ENCODE peak calls at places on chromosomes 6 and 20, in ten cellular contexts. One of them, this sample, is unnamed.

GRCh38 chr6:125245523-125246264 is 56.1 kb downstream of the HDDC2 start:
- DNase-seq in stimulated activated CD4-positive, alpha-beta T cell treated with anti-CD3 and anti-CD28 coated beads, Interleukin-15, amount 100 ng/mL, for 24 hours: no peak
- DNase-seq in NCI-H2081: peak
- DNase-seq in colonic mucosa: peak
- DNase-seq in H54: no peak
- DNase-seq in amygdala: no peak
- DNase-seq in CD8-positive, alpha-beta T cell: no peak
- DNase-seq in BE2C: no peak
- DNase-seq in germinal center: no peak
- DNase-seq in suprapubic skin: no peak
- DNase-seq in this sample: no peak

GRCh38 chr20:41454250-41454649 is 87.6 kb upstream of the EMILIN3 start:
- DNase-seq in stimulated activated CD4-positive, alpha-beta T cell treated with anti-CD3 and anti-CD28 coated beads, Interleukin-15, amount 100 ng/mL, for 24 hours: no peak
- DNase-seq in NCI-H2081: no peak
- DNase-seq in colonic mucosa: no peak
- DNase-seq in H54: no peak
- DNase-seq in amygdala: no peak
- DNase-seq in CD8-positive, alpha-beta T cell: no peak
- DNase-seq in BE2C: no peak
- DNase-seq in germinal center: no peak
- DNase-seq in suprapubic skin: no peak
- DNase-seq in this sample: no peak

GRCh38 chr20:14178952-14179351 is 158.5 kb downstream of the FLRT3 start:
- DNase-seq in stimulated activated CD4-positive, alpha-beta T cell treated with anti-CD3 and anti-CD28 coated beads, Interleukin-15, amount 100 ng/mL, for 24 hours: no peak
- DNase-seq in NCI-H2081: no peak
- DNase-seq in colonic mucosa: no peak
- DNase-seq in H54: no peak
- DNase-seq in amygdala: no peak
- DNase-seq in CD8-positive, alpha-beta T cell: no peak
- DNase-seq in BE2C: no peak
- DNase-seq in germinal center: no peak
- DNase-seq in suprapubic skin: no peak
- DNase-seq in this sample: no peak

GRCh38 chr6:131547524-131547923 is 25.5 kb upstream of the ARG1 start:
- DNase-seq in stimulated activated CD4-positive, alpha-beta T cell treated with anti-CD3 and anti-CD28 coated beads, Interleukin-15, amount 100 ng/mL, for 24 hours: no peak
- DNase-seq in NCI-H2081: no peak
- DNase-seq in colonic mucosa: no peak
- DNase-seq in H54: no peak
- DNase-seq in amygdala: no peak
- DNase-seq in CD8-positive, alpha-beta T cell: no peak
- DNase-seq in BE2C: no peak
- DNase-seq in germinal center: no peak
- DNase-seq in suprapubic skin: no peak
- DNase-seq in this sample: no peak

GRCh38 chr6:106574729-106575458 is 54.4 kb downstream of the RTN4IP1 start:
- DNase-seq in stimulated activated CD4-positive, alpha-beta T cell treated with anti-CD3 and anti-CD28 coated beads, Interleukin-15, amount 100 ng/mL, for 24 hours: no peak
- DNase-seq in NCI-H2081: peak
- DNase-seq in colonic mucosa: no peak
- DNase-seq in H54: peak
- DNase-seq in amygdala: peak
- DNase-seq in CD8-positive, alpha-beta T cell: no peak
- DNase-seq in BE2C: no peak
- DNase-seq in germinal center: no peak
- DNase-seq in suprapubic skin: no peak
- DNase-seq in this sample: no peak

GRCh38 chr6:135163440-135163738 is 17.7 kb upstream of the MYB start:
- DNase-seq in stimulated activated CD4-positive, alpha-beta T cell treated with anti-CD3 and anti-CD28 coated beads, Interleukin-15, amount 100 ng/mL, for 24 hours: peak
- DNase-seq in NCI-H2081: no peak
- DNase-seq in colonic mucosa: no peak
- DNase-seq in H54: no peak
- DNase-seq in amygdala: no peak
- DNase-seq in CD8-positive, alpha-beta T cell: peak
- DNase-seq in BE2C: no peak
- DNase-seq in germinal center: peak
- DNase-seq in suprapubic skin: no peak
- DNase-seq in this sample: no peak

GRCh38 chr20:25364180-25364788 is 26.4 kb downstream of the ABHD12 start:
- DNase-seq in stimulated activated CD4-positive, alpha-beta T cell treated with anti-CD3 and anti-CD28 coated beads, Interleukin-15, amount 100 ng/mL, for 24 hours: no peak
- DNase-seq in NCI-H2081: no peak
- DNase-seq in colonic mucosa: no peak
- DNase-seq in H54: no peak
- DNase-seq in amygdala: no peak
- DNase-seq in CD8-positive, alpha-beta T cell: no peak
- DNase-seq in BE2C: no peak
- DNase-seq in germinal center: no peak
- DNase-seq in suprapubic skin: no peak
- DNase-seq in this sample: no peak

GRCh38 chr6:168194732-168195565 is 115.9 kb upstream of the FRMD1 start:
- DNase-seq in stimulated activated CD4-positive, alpha-beta T cell treated with anti-CD3 and anti-CD28 coated beads, Interleukin-15, amount 100 ng/mL, for 24 hours: no peak
- DNase-seq in NCI-H2081: no peak
- DNase-seq in colonic mucosa: no peak
- DNase-seq in H54: no peak
- DNase-seq in amygdala: no peak
- DNase-seq in CD8-positive, alpha-beta T cell: no peak
- DNase-seq in BE2C: no peak
- DNase-seq in germinal center: no peak
- DNase-seq in suprapubic skin: peak
- DNase-seq in this sample: no peak

GRCh38 chr20:51583499-51583898 is 41.0 kb upstream of the NFATC2 start:
- DNase-seq in stimulated activated CD4-positive, alpha-beta T cell treated with anti-CD3 and anti-CD28 coated beads, Interleukin-15, amount 100 ng/mL, for 24 hours: no peak
- DNase-seq in NCI-H2081: peak
- DNase-seq in colonic mucosa: no peak
- DNase-seq in H54: no peak
- DNase-seq in amygdala: no peak
- DNase-seq in CD8-positive, alpha-beta T cell: no peak
- DNase-seq in BE2C: no peak
- DNase-seq in germinal center: no peak
- DNase-seq in suprapubic skin: no peak
- DNase-seq in this sample: no peak

GRCh38 chr20:3818155-3819151 is 1.9 kb upstream of the AP5S1 start:
- DNase-seq in stimulated activated CD4-positive, alpha-beta T cell treated with anti-CD3 and anti-CD28 coated beads, Interleukin-15, amount 100 ng/mL, for 24 hours: peak
- DNase-seq in NCI-H2081: peak
- DNase-seq in colonic mucosa: peak
- DNase-seq in H54: peak
- DNase-seq in amygdala: peak
- DNase-seq in CD8-positive, alpha-beta T cell: no peak
- DNase-seq in BE2C: peak
- DNase-seq in germinal center: no peak
- DNase-seq in suprapubic skin: no peak
- DNase-seq in this sample: no peak

GRCh38 chr20:25042531-25043498 is 15.1 kb downstream of the ACSS1 start:
- DNase-seq in stimulated activated CD4-positive, alpha-beta T cell treated with anti-CD3 and anti-CD28 coated beads, Interleukin-15, amount 100 ng/mL, for 24 hours: peak
- DNase-seq in NCI-H2081: no peak
- DNase-seq in colonic mucosa: peak
- DNase-seq in H54: no peak
- DNase-seq in amygdala: peak
- DNase-seq in CD8-positive, alpha-beta T cell: peak
- DNase-seq in BE2C: no peak
- DNase-seq in germinal center: peak
- DNase-seq in suprapubic skin: no peak
- DNase-seq in this sample: no peak

GRCh38 chr6:148272597-148272996 is 70.0 kb upstream of the SASH1 start:
- DNase-seq in stimulated activated CD4-positive, alpha-beta T cell treated with anti-CD3 and anti-CD28 coated beads, Interleukin-15, amount 100 ng/mL, for 24 hours: no peak
- DNase-seq in NCI-H2081: no peak
- DNase-seq in colonic mucosa: no peak
- DNase-seq in H54: no peak
- DNase-seq in amygdala: no peak
- DNase-seq in CD8-positive, alpha-beta T cell: no peak
- DNase-seq in BE2C: no peak
- DNase-seq in germinal center: no peak
- DNase-seq in suprapubic skin: no peak
- DNase-seq in this sample: no peak

GRCh38 chr20:63453029-63453523 is 19.4 kb downstream of the KCNQ2 start:
- DNase-seq in stimulated activated CD4-positive, alpha-beta T cell treated with anti-CD3 and anti-CD28 coated beads, Interleukin-15, amount 100 ng/mL, for 24 hours: peak
- DNase-seq in NCI-H2081: no peak
- DNase-seq in colonic mucosa: no peak
- DNase-seq in H54: no peak
- DNase-seq in amygdala: no peak
- DNase-seq in CD8-positive, alpha-beta T cell: no peak
- DNase-seq in BE2C: peak
- DNase-seq in germinal center: peak
- DNase-seq in suprapubic skin: no peak
- DNase-seq in this sample: no peak

GRCh38 chr6:93069856-93070255 is 349.5 kb downstream of the EPHA7 start:
- DNase-seq in stimulated activated CD4-positive, alpha-beta T cell treated with anti-CD3 and anti-CD28 coated beads, Interleukin-15, amount 100 ng/mL, for 24 hours: no peak
- DNase-seq in NCI-H2081: no peak
- DNase-seq in colonic mucosa: no peak
- DNase-seq in H54: no peak
- DNase-seq in amygdala: no peak
- DNase-seq in CD8-positive, alpha-beta T cell: no peak
- DNase-seq in BE2C: no peak
- DNase-seq in germinal center: no peak
- DNase-seq in suprapubic skin: no peak
- DNase-seq in this sample: no peak

GRCh38 chr6:85360794-85361642 is 88.9 kb upstream of the NT5E start:
- DNase-seq in stimulated activated CD4-positive, alpha-beta T cell treated with anti-CD3 and anti-CD28 coated beads, Interleukin-15, amount 100 ng/mL, for 24 hours: no peak
- DNase-seq in NCI-H2081: no peak
- DNase-seq in colonic mucosa: no peak
- DNase-seq in H54: peak
- DNase-seq in amygdala: no peak
- DNase-seq in CD8-positive, alpha-beta T cell: no peak
- DNase-seq in BE2C: no peak
- DNase-seq in germinal center: no peak
- DNase-seq in suprapubic skin: no peak
- DNase-seq in this sample: peak

GRCh38 chr6:6595946-6596345 is 7.4 kb downstream of the LY86 start:
- DNase-seq in stimulated activated CD4-positive, alpha-beta T cell treated with anti-CD3 and anti-CD28 coated beads, Interleukin-15, amount 100 ng/mL, for 24 hours: no peak
- DNase-seq in NCI-H2081: no peak
- DNase-seq in colonic mucosa: no peak
- DNase-seq in H54: no peak
- DNase-seq in amygdala: no peak
- DNase-seq in CD8-positive, alpha-beta T cell: no peak
- DNase-seq in BE2C: no peak
- DNase-seq in germinal center: no peak
- DNase-seq in suprapubic skin: no peak
- DNase-seq in this sample: no peak

GRCh38 chr6:163183791-163184190 is 230.7 kb upstream of the QKI start:
- DNase-seq in stimulated activated CD4-positive, alpha-beta T cell treated with anti-CD3 and anti-CD28 coated beads, Interleukin-15, amount 100 ng/mL, for 24 hours: no peak
- DNase-seq in NCI-H2081: no peak
- DNase-seq in colonic mucosa: no peak
- DNase-seq in H54: no peak
- DNase-seq in amygdala: no peak
- DNase-seq in CD8-positive, alpha-beta T cell: no peak
- DNase-seq in BE2C: no peak
- DNase-seq in germinal center: no peak
- DNase-seq in suprapubic skin: no peak
- DNase-seq in this sample: no peak

GRCh38 chr20:33922224-33922623 is 71.5 kb upstream of the RALY start:
- DNase-seq in stimulated activated CD4-positive, alpha-beta T cell treated with anti-CD3 and anti-CD28 coated beads, Interleukin-15, amount 100 ng/mL, for 24 hours: no peak
- DNase-seq in NCI-H2081: no peak
- DNase-seq in colonic mucosa: no peak
- DNase-seq in H54: no peak
- DNase-seq in amygdala: no peak
- DNase-seq in CD8-positive, alpha-beta T cell: no peak
- DNase-seq in BE2C: no peak
- DNase-seq in germinal center: no peak
- DNase-seq in suprapubic skin: no peak
- DNase-seq in this sample: no peak

GRCh38 chr20:50053790-50054547 is 59.0 kb downstream of the UBE2V1 start:
- DNase-seq in stimulated activated CD4-positive, alpha-beta T cell treated with anti-CD3 and anti-CD28 coated beads, Interleukin-15, amount 100 ng/mL, for 24 hours: no peak
- DNase-seq in NCI-H2081: no peak
- DNase-seq in colonic mucosa: no peak
- DNase-seq in H54: no peak
- DNase-seq in amygdala: no peak
- DNase-seq in CD8-positive, alpha-beta T cell: no peak
- DNase-seq in BE2C: no peak
- DNase-seq in germinal center: no peak
- DNase-seq in suprapubic skin: no peak
- DNase-seq in this sample: no peak

GRCh38 chr6:87391334-87391733 is 16.4 kb upstream of the CFAP206 start:
- DNase-seq in stimulated activated CD4-positive, alpha-beta T cell treated with anti-CD3 and anti-CD28 coated beads, Interleukin-15, amount 100 ng/mL, for 24 hours: no peak
- DNase-seq in NCI-H2081: peak
- DNase-seq in colonic mucosa: no peak
- DNase-seq in H54: peak
- DNase-seq in amygdala: no peak
- DNase-seq in CD8-positive, alpha-beta T cell: no peak
- DNase-seq in BE2C: peak
- DNase-seq in germinal center: peak
- DNase-seq in suprapubic skin: no peak
- DNase-seq in this sample: no peak

This sample was measured in BJ.